ENCODE peak calls at places on chromosomes 11 and 22, in six cellular contexts. P is mesendoderm, Q is neuronal stem cell, F is IMR-90, N is mesenchymal stem cell, H is H1. C is an unnamed sample.

GRCh38 chr11:62844154-62844553 is 4.8 kb upstream of the WDR74 start:
- DNase-seq in P (no peak), Q (no peak), F (no peak), N (no peak), H (no peak), C (no peak)

GRCh38 chr11:11045156-11045670 is 187.4 kb upstream of the ZBED5 start:
- DNase-seq in P (no peak), Q (no peak), F (no peak), N (no peak), H (no peak), C (no peak)

GRCh38 chr11:37861671-37862070 is 1263.6 kb upstream of the RAG2 start:
- DNase-seq in P (no peak), Q (no peak), F (no peak), N (no peak), H (no peak), C (peak; percentile 0)

GRCh38 chr11:100739636-100740035 is 52.5 kb downstream of the ARHGAP42 start:
- DNase-seq in P (peak; percentile 74), Q (no peak), F (peak; percentile 90), N (peak; percentile 96), H (no peak), C (peak; percentile 60)

GRCh38 chr11:12617632-12618031 is 56.6 kb upstream of the TEAD1 start:
- DNase-seq in P (no peak), Q (no peak), F (no peak), N (no peak), H (no peak), C (no peak)

GRCh38 chr11:8283510-8284272 is 20.0 kb upstream of the LMO1 start:
- DNase-seq in P (peak; percentile 63), Q (no peak), F (no peak), N (peak; percentile 18), H (peak; percentile 74), C (no peak)

GRCh38 chr11:71500601-71501021 is 26.5 kb upstream of the KRTAP5-7 start:
- DNase-seq in P (no peak), Q (no peak), F (no peak), N (no peak), H (no peak), C (no peak)

GRCh38 chr11:119700536-119701346 is 28.3 kb downstream of the NECTIN1 start:
- DNase-seq in P (no peak), Q (no peak), F (no peak), N (no peak), H (no peak), C (no peak)

GRCh38 chr22:31631381-31631780 is 30.6 kb downstream of the PISD start:
- DNase-seq in P (no peak), Q (no peak), F (no peak), N (no peak), H (no peak), C (no peak)

GRCh38 chr11:64148200-64148916 is 17.6 kb downstream of the MACROD1 start:
- DNase-seq in P (peak; percentile 65), Q (peak; percentile 74), F (peak; percentile 66), N (peak; percentile 71), H (peak; percentile 93), C (peak; percentile 86)

GRCh38 chr11:110600322-110600721 is 111.9 kb downstream of the ARHGAP20 start:
- DNase-seq in P (no peak), Q (no peak), F (no peak), N (no peak), H (no peak), C (no peak)

GRCh38 chr22:33271390-33272161 is 213.4 kb upstream of the SYN3 start:
- DNase-seq in P (no peak), Q (no peak), F (peak; percentile 13), N (no peak), H (no peak), C (no peak)

GRCh38 chr11:17927643-17928343 is 85.1 kb downstream of the SERGEF start:
- DNase-seq in P (no peak), Q (no peak), F (peak; percentile 85), N (peak; percentile 66), H (no peak), C (no peak)

GRCh38 chr11:123544631-123545375 is 109.6 kb downstream of the SCN3B start:
- DNase-seq in P (no peak), Q (no peak), F (no peak), N (no peak), H (no peak), C (no peak)

GRCh38 chr11:66013762-66014100 is 1.9 kb downstream of the CST6 start:
- DNase-seq in P (no peak), Q (no peak), F (no peak), N (no peak), H (no peak), C (no peak)

GRCh38 chr11:20161923-20162322 is 1.6 kb upstream of the DBX1 start:
- DNase-seq in P (peak; percentile 33), Q (no peak), F (no peak), N (peak; percentile 17), H (no peak), C (no peak)

GRCh38 chr22:32557424-32557823 is 82.8 kb downstream of the FBXO7 start:
- DNase-seq in P (no peak), Q (no peak), F (no peak), N (peak; percentile 84), H (no peak), C (no peak)

GRCh38 chr11:126318642-126319373 is 14.9 kb downstream of the DCPS start:
- DNase-seq in P (no peak), Q (no peak), F (peak; percentile 97), N (peak; percentile 90), H (no peak), C (no peak)

GRCh38 chr11:45664376-45665205 is 831 bp downstream of the CHST1 start:
- DNase-seq in P (no peak), Q (no peak), F (no peak), N (no peak), H (peak; percentile 62), C (no peak)

GRCh38 chr11:69305885-69306540 is 12.1 kb downstream of the MYEOV start:
- DNase-seq in P (no peak), Q (no peak), F (no peak), N (no peak), H (no peak), C (no peak)

GRCh38 chr22:31296258-31296657 is 4.0 kb upstream of the PIK3IP1 start:
- DNase-seq in P (no peak), Q (no peak), F (peak; percentile 58), N (peak; percentile 51), H (no peak), C (no peak)

GRCh38 chr22:49362393-49362792 is 465.3 kb downstream of the BRD1 start:
- DNase-seq in P (no peak), Q (no peak), F (no peak), N (no peak), H (no peak), C (no peak)

DNA sequence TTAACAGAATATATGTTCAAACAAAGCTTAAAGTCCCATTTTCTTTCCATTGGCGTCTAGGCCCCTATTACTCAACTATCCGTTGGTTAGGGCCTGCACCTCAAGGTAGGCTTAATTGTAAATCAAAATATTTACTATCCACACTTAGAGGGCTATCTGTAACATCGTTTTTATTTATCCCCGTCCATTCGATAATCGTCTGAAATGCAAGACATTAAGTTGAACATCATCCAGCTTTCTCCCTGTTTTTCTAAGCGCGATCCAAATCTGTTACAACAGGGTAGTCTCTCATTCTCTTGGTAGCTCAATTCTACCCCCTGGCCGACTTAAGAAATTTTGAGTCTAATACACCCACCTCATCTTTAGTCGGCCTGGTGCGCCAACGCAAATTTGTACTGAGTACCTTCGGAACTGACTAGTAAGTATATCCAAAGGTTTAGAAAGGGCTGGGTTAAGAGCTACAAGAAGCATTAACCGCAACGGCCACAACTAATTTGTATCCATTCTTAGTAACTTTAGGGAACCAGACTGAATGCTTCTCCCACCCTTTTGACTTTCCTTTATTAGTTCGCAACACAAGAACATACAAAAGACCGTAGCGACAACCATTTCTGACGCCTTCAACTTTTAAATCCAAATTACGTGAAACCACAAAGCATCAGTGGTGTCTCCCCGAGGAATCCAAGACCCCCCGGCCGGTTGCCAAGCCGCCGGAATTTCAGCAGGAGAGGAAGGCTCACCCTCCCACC is 1.1 kb upstream of the ZNF143 start:
- DNase-seq in P (peak; percentile 64), Q (peak; percentile 17), F (peak; percentile 64), N (peak; percentile 60), H (no peak), C (peak; percentile 53)
- H3K4ac ChIP-seq in P (peak overlapping the region; percentile 100), Q (no peak overlapping the region), F (peak overlapping the region; percentile 100), N (peak overlapping the region; percentile 100), H (peak overlapping the region; percentile 3), C (peak overlapping the region; percentile 65)

GRCh38 chr22:39175127-39176066 is 22.9 kb upstream of the CBX7 start:
- DNase-seq in P (peak; percentile 77), Q (no peak), F (no peak), N (peak; percentile 52), H (peak; percentile 71), C (peak; percentile 46)
- H4K8ac ChIP-seq in P (no peak overlapping the region), Q (peak overlapping the region; percentile 25), F (peak overlapping the region; percentile 98), N (peak overlapping the region; percentile 96), H (peak overlapping the region; percentile 98), C (peak overlapping the region; percentile 67)

GRCh38 chr22:23825246-23825905 is 13.4 kb downstream of the DERL3 start:
- DNase-seq in P (no peak), Q (no peak), F (no peak), N (no peak), H (no peak), C (peak; percentile 30)

GRCh38 chr22:23827351-23827995 is 11.3 kb downstream of the DERL3 start:
- DNase-seq in P (peak; percentile 43), Q (no peak), F (no peak), N (no peak), H (no peak), C (no peak)

GRCh38 chr22:23824476-23825245 is 14.1 kb downstream of the DERL3 start:
- DNase-seq in P (no peak), Q (no peak), F (no peak), N (no peak), H (no peak), C (peak; percentile 58)

GRCh38 chr22:23828800-23829680 is 9.8 kb downstream of the DERL3 start:
- DNase-seq in P (no peak), Q (no peak), F (no peak), N (no peak), H (no peak), C (no peak)

GRCh38 chr22:23826510-23827350 is 12.1 kb downstream of the DERL3 start:
- DNase-seq in P (no peak), Q (no peak), F (peak; percentile 26), N (peak; percentile 70), H (no peak), C (no peak)
- H3K36me3 ChIP-seq in P (peaks cover 19% of the 10 kb centered on the region), Q (peaks cover 96% of the 10 kb centered on the region), F (peaks cover 80% of the 10 kb centered on the region), N (peaks cover 80% of the 10 kb centered on the region), H (peaks cover 11% of the 10 kb centered on the region), C (peaks cover 81% of the 10 kb centered on the region)

DNA sequence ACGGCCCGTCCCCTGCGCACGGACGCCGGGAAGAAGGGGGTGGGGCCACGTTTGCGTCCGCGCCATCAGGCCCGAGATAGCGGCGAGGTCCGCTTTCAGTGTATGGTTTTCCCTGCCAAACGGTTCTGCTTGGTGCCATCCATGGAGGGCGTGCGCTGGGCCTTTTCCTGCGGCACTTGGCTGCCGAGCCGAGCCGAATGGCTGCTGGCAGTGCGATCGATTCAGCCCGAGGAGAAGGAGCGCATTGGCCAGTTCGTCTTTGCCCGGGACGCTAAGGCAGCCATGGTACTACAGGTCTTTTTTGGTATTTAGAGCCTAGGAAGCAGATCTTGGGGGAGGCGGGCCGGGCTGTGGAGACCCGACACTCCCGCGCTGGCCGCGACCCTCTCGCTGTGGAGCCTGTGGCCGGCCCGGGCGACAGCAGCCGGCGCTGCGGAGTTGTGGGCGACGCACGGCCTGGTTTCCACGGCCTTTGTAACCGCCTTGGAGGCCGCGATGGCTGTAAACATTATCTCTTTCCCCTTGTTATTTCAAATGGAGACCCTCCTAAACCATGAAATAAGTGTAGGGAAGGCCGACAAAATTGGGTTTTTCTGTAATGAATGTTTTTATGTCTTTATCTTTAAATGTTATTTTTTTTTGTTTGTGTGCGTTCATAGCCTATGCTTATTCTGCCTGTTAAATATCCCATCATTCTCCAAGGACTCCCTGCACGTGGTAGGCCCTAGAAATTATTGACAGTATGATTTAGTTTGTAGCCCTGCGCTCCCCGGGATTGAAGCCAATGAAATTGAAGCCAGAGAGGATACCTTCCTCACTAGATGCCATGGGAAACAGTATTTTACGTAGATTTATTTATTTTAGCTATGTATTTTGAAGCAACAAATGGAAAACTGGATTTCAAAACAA is at the start of gene AASDHPPT:
- DNase-seq in P (no peak), Q (no peak), F (peak; percentile 29), N (no peak), H (no peak), C (no peak)
- H3K4ac ChIP-seq in P (peak within 1 kb of the TSS; percentile 18), Q (no peak within 1 kb of the TSS), F (peak within 1 kb of the TSS; percentile 98), N (peak within 1 kb of the TSS; percentile 99), H (peak within 1 kb of the TSS; percentile 99), C (peak within 1 kb of the TSS; percentile 73)